ENCODE peak calls at places on chromosomes 6 and 20, in six cellular contexts. One of them, this sample, is unnamed.

GRCh38 chr20:10511166-10511506 is 76.0 kb downstream of the SLX4IP start:
- DNase-seq in AG09319: no peak
- DNase-seq in activated CD8-positive, alpha-beta T cell treated with anti-CD3 and anti-CD28 coated beads for 36 hours: no peak
- DNase-seq in PC-9: no peak
- DNase-seq in GM12865: no peak
- DNase-seq in coronary artery: no peak
- DNase-seq in this sample: no peak

GRCh38 chr6:129747588-129748112 is 37.7 kb upstream of the ARHGAP18 start:
- DNase-seq in AG09319: no peak
- DNase-seq in activated CD8-positive, alpha-beta T cell treated with anti-CD3 and anti-CD28 coated beads for 36 hours: no peak
- DNase-seq in PC-9: no peak
- DNase-seq in GM12865: no peak
- DNase-seq in coronary artery: no peak
- DNase-seq in this sample: no peak

GRCh38 chr6:111900731-111901130 is 27.5 kb upstream of the FYN start:
- DNase-seq in AG09319: no peak
- DNase-seq in activated CD8-positive, alpha-beta T cell treated with anti-CD3 and anti-CD28 coated beads for 36 hours: no peak
- DNase-seq in PC-9: no peak
- DNase-seq in GM12865: no peak
- DNase-seq in coronary artery: no peak
- DNase-seq in this sample: no peak

GRCh38 chr6:156953478-156954146 is 176.4 kb downstream of the ARID1B start:
- DNase-seq in AG09319: peak
- DNase-seq in activated CD8-positive, alpha-beta T cell treated with anti-CD3 and anti-CD28 coated beads for 36 hours: peak
- DNase-seq in PC-9: peak
- DNase-seq in GM12865: no peak
- DNase-seq in coronary artery: no peak
- DNase-seq in this sample: no peak

GRCh38 chr6:156033598-156033997 is 578.0 kb upstream of the NOX3 start:
- DNase-seq in AG09319: no peak
- DNase-seq in activated CD8-positive, alpha-beta T cell treated with anti-CD3 and anti-CD28 coated beads for 36 hours: no peak
- DNase-seq in PC-9: no peak
- DNase-seq in GM12865: no peak
- DNase-seq in coronary artery: no peak
- DNase-seq in this sample: no peak

GRCh38 chr6:136866872-136867416 is 44.6 kb downstream of the PEX7 start:
- DNase-seq in AG09319: no peak
- DNase-seq in activated CD8-positive, alpha-beta T cell treated with anti-CD3 and anti-CD28 coated beads for 36 hours: no peak
- DNase-seq in PC-9: no peak
- DNase-seq in GM12865: no peak
- DNase-seq in coronary artery: no peak
- DNase-seq in this sample: no peak

GRCh38 chr6:38846361-38846760 is 131.2 kb downstream of the DNAH8 start:
- DNase-seq in AG09319: no peak
- DNase-seq in activated CD8-positive, alpha-beta T cell treated with anti-CD3 and anti-CD28 coated beads for 36 hours: no peak
- DNase-seq in PC-9: no peak
- DNase-seq in GM12865: no peak
- DNase-seq in coronary artery: no peak
- DNase-seq in this sample: no peak

GRCh38 chr20:706366-706885 is 30.8 kb upstream of the SCRT2 start:
- DNase-seq in AG09319: no peak
- DNase-seq in activated CD8-positive, alpha-beta T cell treated with anti-CD3 and anti-CD28 coated beads for 36 hours: no peak
- DNase-seq in PC-9: no peak
- DNase-seq in GM12865: no peak
- DNase-seq in coronary artery: peak
- DNase-seq in this sample: no peak

GRCh38 chr6:144176043-144176442 is 25.7 kb downstream of the STX11 start:
- DNase-seq in AG09319: no peak
- DNase-seq in activated CD8-positive, alpha-beta T cell treated with anti-CD3 and anti-CD28 coated beads for 36 hours: no peak
- DNase-seq in PC-9: no peak
- DNase-seq in GM12865: no peak
- DNase-seq in coronary artery: no peak
- DNase-seq in this sample: no peak

GRCh38 chr6:24743265-24743943 is 24.4 kb upstream of the C6orf62 start:
- DNase-seq in AG09319: peak
- DNase-seq in activated CD8-positive, alpha-beta T cell treated with anti-CD3 and anti-CD28 coated beads for 36 hours: peak
- DNase-seq in PC-9: peak
- DNase-seq in GM12865: peak
- DNase-seq in coronary artery: no peak
- DNase-seq in this sample: no peak

DNA sequence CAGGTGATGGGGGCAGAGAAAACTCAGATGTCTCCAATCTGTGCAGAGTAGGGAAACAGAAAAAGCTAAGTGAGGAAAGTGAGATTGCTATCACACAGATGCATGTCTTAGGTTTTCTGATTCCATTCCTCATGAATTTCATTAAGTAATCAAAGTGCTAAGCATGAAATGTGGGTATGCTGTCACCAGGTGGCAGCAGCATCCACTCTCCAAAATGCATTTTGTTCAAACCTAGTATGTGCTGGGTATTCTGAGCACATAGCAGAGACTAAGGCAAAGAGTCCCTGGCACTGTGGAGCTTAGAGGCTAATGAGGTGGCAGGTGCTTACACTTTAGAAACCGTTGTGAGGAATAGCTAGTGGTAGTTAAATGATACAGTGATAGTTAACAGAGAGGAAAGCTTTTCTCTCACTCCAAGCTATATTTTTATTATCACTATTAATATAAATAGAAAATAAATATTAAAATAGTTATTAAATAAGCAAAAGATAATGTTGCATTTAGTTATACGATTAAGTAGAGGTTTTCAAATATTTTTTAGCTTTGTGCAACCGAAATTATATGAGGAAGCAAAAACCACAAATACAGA is 179.5 kb downstream of the CDH26 start:
- DNase-seq in AG09319: no peak
- DNase-seq in activated CD8-positive, alpha-beta T cell treated with anti-CD3 and anti-CD28 coated beads for 36 hours: peak
- DNase-seq in PC-9: no peak
- DNase-seq in GM12865: peak
- DNase-seq in coronary artery: no peak
- DNase-seq in this sample: peak
- TF ChIP-seq CTCF in AG09319: peak
- TF ChIP-seq CTCF in activated CD8-positive, alpha-beta T cell treated with anti-CD3 and anti-CD28 coated beads for 36 hours: peak
- TF ChIP-seq CTCF in PC-9: peak
- TF ChIP-seq CTCF in GM12865: peak
- TF ChIP-seq CTCF in coronary artery: no peak
- TF ChIP-seq CTCF in this sample: peak

GRCh38 chr6:142071981-142072380 is 60.7 kb upstream of the GJE1 start:
- DNase-seq in AG09319: no peak
- DNase-seq in activated CD8-positive, alpha-beta T cell treated with anti-CD3 and anti-CD28 coated beads for 36 hours: no peak
- DNase-seq in PC-9: no peak
- DNase-seq in GM12865: no peak
- DNase-seq in coronary artery: no peak
- DNase-seq in this sample: no peak
- TF ChIP-seq CTCF in AG09319: no peak
- TF ChIP-seq CTCF in activated CD8-positive, alpha-beta T cell treated with anti-CD3 and anti-CD28 coated beads for 36 hours: no peak
- TF ChIP-seq CTCF in PC-9: no peak
- TF ChIP-seq CTCF in GM12865: no peak
- TF ChIP-seq CTCF in coronary artery: no peak
- TF ChIP-seq CTCF in this sample: no peak

GRCh38 chr6:118083711-118084110 is 176.6 kb downstream of the SLC35F1 start:
- DNase-seq in AG09319: no peak
- DNase-seq in activated CD8-positive, alpha-beta T cell treated with anti-CD3 and anti-CD28 coated beads for 36 hours: no peak
- DNase-seq in PC-9: no peak
- DNase-seq in GM12865: no peak
- DNase-seq in coronary artery: no peak
- DNase-seq in this sample: no peak

GRCh38 chr6:118086189-118086588 is 179.1 kb downstream of the SLC35F1 start:
- DNase-seq in AG09319: no peak
- DNase-seq in activated CD8-positive, alpha-beta T cell treated with anti-CD3 and anti-CD28 coated beads for 36 hours: no peak
- DNase-seq in PC-9: no peak
- DNase-seq in GM12865: no peak
- DNase-seq in coronary artery: no peak
- DNase-seq in this sample: no peak

GRCh38 chr6:118085665-118086064 is 178.6 kb downstream of the SLC35F1 start:
- DNase-seq in AG09319: no peak
- DNase-seq in activated CD8-positive, alpha-beta T cell treated with anti-CD3 and anti-CD28 coated beads for 36 hours: no peak
- DNase-seq in PC-9: no peak
- DNase-seq in GM12865: no peak
- DNase-seq in coronary artery: no peak
- DNase-seq in this sample: no peak

GRCh38 chr6:118080547-118080946 is 173.5 kb downstream of the SLC35F1 start:
- DNase-seq in AG09319: no peak
- DNase-seq in activated CD8-positive, alpha-beta T cell treated with anti-CD3 and anti-CD28 coated beads for 36 hours: no peak
- DNase-seq in PC-9: no peak
- DNase-seq in GM12865: no peak
- DNase-seq in coronary artery: no peak
- DNase-seq in this sample: no peak
- TF ChIP-seq CTCF in AG09319: no peak
- TF ChIP-seq CTCF in activated CD8-positive, alpha-beta T cell treated with anti-CD3 and anti-CD28 coated beads for 36 hours: no peak
- TF ChIP-seq CTCF in PC-9: no peak
- TF ChIP-seq CTCF in GM12865: no peak
- TF ChIP-seq CTCF in coronary artery: no peak
- TF ChIP-seq CTCF in this sample: peak

GRCh38 chr6:138278326-138278725 is 60.0 kb upstream of the PBOV1 start:
- DNase-seq in AG09319: no peak
- DNase-seq in activated CD8-positive, alpha-beta T cell treated with anti-CD3 and anti-CD28 coated beads for 36 hours: no peak
- DNase-seq in PC-9: no peak
- DNase-seq in GM12865: peak
- DNase-seq in coronary artery: no peak
- DNase-seq in this sample: no peak
- TF ChIP-seq CTCF in AG09319: peak
- TF ChIP-seq CTCF in activated CD8-positive, alpha-beta T cell treated with anti-CD3 and anti-CD28 coated beads for 36 hours: no peak
- TF ChIP-seq CTCF in PC-9: peak
- TF ChIP-seq CTCF in GM12865: peak
- TF ChIP-seq CTCF in coronary artery: no peak
- TF ChIP-seq CTCF in this sample: no peak

DNA sequence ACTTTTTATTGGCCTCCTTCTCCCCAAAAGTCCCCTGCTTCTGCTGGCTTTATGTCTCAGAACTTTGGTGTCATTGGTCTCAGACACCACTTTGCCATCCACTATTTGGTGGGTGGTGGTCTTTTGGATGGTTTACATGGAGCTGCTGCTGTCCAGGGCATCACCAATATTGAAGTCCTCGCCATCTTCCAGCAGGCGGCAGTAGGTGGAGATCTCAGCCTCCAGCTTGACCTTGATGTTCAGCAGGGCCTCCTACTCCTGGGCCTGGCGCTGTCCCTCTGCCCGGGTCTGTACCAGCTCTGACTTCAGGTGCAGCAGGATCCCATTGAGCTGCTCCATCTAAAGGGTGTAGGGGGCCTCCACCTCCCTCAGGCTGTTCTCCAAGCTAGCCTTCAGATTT is 148.4 kb upstream of the FOXA2 start:
- DNase-seq in AG09319: no peak
- DNase-seq in activated CD8-positive, alpha-beta T cell treated with anti-CD3 and anti-CD28 coated beads for 36 hours: no peak
- DNase-seq in PC-9: no peak
- DNase-seq in GM12865: no peak
- DNase-seq in coronary artery: no peak
- DNase-seq in this sample: no peak
- TF ChIP-seq CTCF in AG09319: no peak
- TF ChIP-seq CTCF in activated CD8-positive, alpha-beta T cell treated with anti-CD3 and anti-CD28 coated beads for 36 hours: no peak
- TF ChIP-seq CTCF in PC-9: no peak
- TF ChIP-seq CTCF in GM12865: peak
- TF ChIP-seq CTCF in coronary artery: no peak
- TF ChIP-seq CTCF in this sample: no peak

GRCh38 chr20:46588532-46589509 is 38.4 kb upstream of the OCSTAMP start:
- DNase-seq in AG09319: no peak
- DNase-seq in activated CD8-positive, alpha-beta T cell treated with anti-CD3 and anti-CD28 coated beads for 36 hours: peak
- DNase-seq in PC-9: no peak
- DNase-seq in GM12865: peak
- DNase-seq in coronary artery: no peak
- DNase-seq in this sample: no peak

GRCh38 chr20:46587986-46588385 is 37.5 kb upstream of the OCSTAMP start:
- DNase-seq in AG09319: no peak
- DNase-seq in activated CD8-positive, alpha-beta T cell treated with anti-CD3 and anti-CD28 coated beads for 36 hours: no peak
- DNase-seq in PC-9: no peak
- DNase-seq in GM12865: no peak
- DNase-seq in coronary artery: no peak
- DNase-seq in this sample: no peak

GRCh38 chr20:46590453-46590852 is 40.0 kb upstream of the OCSTAMP start:
- DNase-seq in AG09319: no peak
- DNase-seq in activated CD8-positive, alpha-beta T cell treated with anti-CD3 and anti-CD28 coated beads for 36 hours: no peak
- DNase-seq in PC-9: no peak
- DNase-seq in GM12865: no peak
- DNase-seq in coronary artery: no peak
- DNase-seq in this sample: no peak

GRCh38 chr20:46594725-46595124 is 44.3 kb upstream of the OCSTAMP start:
- DNase-seq in AG09319: no peak
- DNase-seq in activated CD8-positive, alpha-beta T cell treated with anti-CD3 and anti-CD28 coated beads for 36 hours: no peak
- DNase-seq in PC-9: no peak
- DNase-seq in GM12865: no peak
- DNase-seq in coronary artery: no peak
- DNase-seq in this sample: no peak

GRCh38 chr20:46592580-46593362 is 42.3 kb upstream of the OCSTAMP start:
- DNase-seq in AG09319: no peak
- DNase-seq in activated CD8-positive, alpha-beta T cell treated with anti-CD3 and anti-CD28 coated beads for 36 hours: peak
- DNase-seq in PC-9: no peak
- DNase-seq in GM12865: peak
- DNase-seq in coronary artery: no peak
- DNase-seq in this sample: no peak
- TF ChIP-seq CTCF in AG09319: no peak
- TF ChIP-seq CTCF in activated CD8-positive, alpha-beta T cell treated with anti-CD3 and anti-CD28 coated beads for 36 hours: peak
- TF ChIP-seq CTCF in PC-9: no peak
- TF ChIP-seq CTCF in GM12865: peak
- TF ChIP-seq CTCF in coronary artery: no peak
- TF ChIP-seq CTCF in this sample: no peak

GRCh38 chr6:105364243-105364642 is 38.6 kb downstream of the PREP start:
- DNase-seq in AG09319: no peak
- DNase-seq in activated CD8-positive, alpha-beta T cell treated with anti-CD3 and anti-CD28 coated beads for 36 hours: no peak
- DNase-seq in PC-9: no peak
- DNase-seq in GM12865: no peak
- DNase-seq in coronary artery: no peak
- DNase-seq in this sample: no peak

GRCh38 chr6:105357147-105357546 is 45.7 kb downstream of the PREP start:
- DNase-seq in AG09319: no peak
- DNase-seq in activated CD8-positive, alpha-beta T cell treated with anti-CD3 and anti-CD28 coated beads for 36 hours: no peak
- DNase-seq in PC-9: no peak
- DNase-seq in GM12865: no peak
- DNase-seq in coronary artery: no peak
- DNase-seq in this sample: no peak

GRCh38 chr6:105363100-105363754 is 39.7 kb downstream of the PREP start:
- DNase-seq in AG09319: no peak
- DNase-seq in activated CD8-positive, alpha-beta T cell treated with anti-CD3 and anti-CD28 coated beads for 36 hours: no peak
- DNase-seq in PC-9: no peak
- DNase-seq in GM12865: no peak
- DNase-seq in coronary artery: no peak
- DNase-seq in this sample: no peak

GRCh38 chr6:105359419-105360366 is 43.2 kb downstream of the PREP start:
- DNase-seq in AG09319: peak
- DNase-seq in activated CD8-positive, alpha-beta T cell treated with anti-CD3 and anti-CD28 coated beads for 36 hours: no peak
- DNase-seq in PC-9: peak
- DNase-seq in GM12865: peak
- DNase-seq in coronary artery: no peak
- DNase-seq in this sample: no peak
- TF ChIP-seq CTCF in AG09319: no peak
- TF ChIP-seq CTCF in activated CD8-positive, alpha-beta T cell treated with anti-CD3 and anti-CD28 coated beads for 36 hours: no peak
- TF ChIP-seq CTCF in PC-9: no peak
- TF ChIP-seq CTCF in GM12865: no peak
- TF ChIP-seq CTCF in coronary artery: no peak
- TF ChIP-seq CTCF in this sample: no peak

GRCh38 chr6:40268166-40268958 is 318.8 kb downstream of the LRFN2 start:
- DNase-seq in AG09319: no peak
- DNase-seq in activated CD8-positive, alpha-beta T cell treated with anti-CD3 and anti-CD28 coated beads for 36 hours: no peak
- DNase-seq in PC-9: no peak
- DNase-seq in GM12865: no peak
- DNase-seq in coronary artery: no peak
- DNase-seq in this sample: no peak
- TF ChIP-seq CTCF in AG09319: no peak
- TF ChIP-seq CTCF in activated CD8-positive, alpha-beta T cell treated with anti-CD3 and anti-CD28 coated beads for 36 hours: no peak
- TF ChIP-seq CTCF in PC-9: no peak
- TF ChIP-seq CTCF in GM12865: no peak
- TF ChIP-seq CTCF in coronary artery: no peak
- TF ChIP-seq CTCF in this sample: no peak